ENCODE peak calls at places on chromosomes 11 and 22, in five cellular contexts. K is activated T-cell treated with anti-CD3 and anti-CD28 coated beads for 24 hours, Z is skeletal muscle cell, L is epithelial cell of proximal tubule, C is Calu3. M is an unnamed sample.
A peak's percentile ranks its signal among the peaks of the same experiment; 100 is the strongest.

GRCh38 chr11:1737080-1737757 is 13.2 kb downstream of the IFITM10 start:
- DNase-seq in K (no peak), Z (no peak), L (no peak), C (no peak), M (no peak)

GRCh38 chr11:104830080-104830479 is 68.2 kb downstream of the CASP12 start:
- DNase-seq in K (no peak), Z (peak; percentile 36), L (peak; percentile 26), C (peak; percentile 2), M (no peak)

GRCh38 chr11:114082767-114083181 is 23.3 kb downstream of the ZBTB16 start:
- DNase-seq in K (no peak), Z (no peak), L (no peak), C (no peak), M (no peak)

GRCh38 chr11:952406-953385 is 27.0 kb downstream of the AP2A2 start:
- DNase-seq in K (no peak), Z (no peak), L (peak; percentile 99), C (peak; percentile 86), M (no peak)

GRCh38 chr11:69887841-69888670 is 68.8 kb upstream of the FGF3 start:
- DNase-seq in K (no peak), Z (no peak), L (no peak), C (no peak), M (no peak)

GRCh38 chr11:87324817-87325489 is 287.2 kb downstream of the TMEM135 start:
- DNase-seq in K (no peak), Z (no peak), L (no peak), C (no peak), M (no peak)

GRCh38 chr11:125720781-125721180 is 25.3 kb upstream of the PATE1 start:
- DNase-seq in K (no peak), Z (no peak), L (no peak), C (no peak), M (no peak)

GRCh38 chr22:26479792-26480610 is 3.6 kb downstream of the HPS4 start:
- DNase-seq in K (no peak), Z (no peak), L (no peak), C (no peak), M (no peak)

GRCh38 chr22:27110985-27111451 is 453.6 kb downstream of the MIAT start:
- DNase-seq in K (no peak), Z (no peak), L (no peak), C (peak; percentile 27), M (no peak)

GRCh38 chr11:69442012-69442806 is 39.3 kb upstream of the LINC01488 start:
- DNase-seq in K (no peak), Z (no peak), L (no peak), C (no peak), M (no peak)

GRCh38 chr11:34427171-34427805 is 11.4 kb upstream of the CAT start:
- DNase-seq in K (no peak), Z (peak; percentile 86), L (peak; percentile 88), C (no peak), M (no peak)

GRCh38 chr22:50581031-50581949 is 1.4 kb downstream of the CHKB start:
- DNase-seq in K (no peak), Z (no peak), L (no peak), C (no peak), M (no peak)

GRCh38 chr22:46990937-46991520 is 228.6 kb downstream of the TBC1D22A start:
- DNase-seq in K (no peak), Z (no peak), L (no peak), C (no peak), M (no peak)

GRCh38 chr22:22556995-22557925 is 1.8 kb downstream of the PRAME start:
- DNase-seq in K (no peak), Z (no peak), L (no peak), C (no peak), M (peak; percentile 93)

GRCh38 chr22:46300491-46300890 is 3.8 kb downstream of the GTSE1 start:
- DNase-seq in K (no peak), Z (no peak), L (no peak), C (no peak), M (no peak)

M was measured in D721Med.